ENCODE peak calls at places on chromosomes 6 and 20, in four cellular contexts. D is ovary, P is psoas muscle, Z is body of pancreas. J is an unnamed sample. For H3K27me3, the result is how much of the 10 kb centered on the place peaks cover.

GRCh38 chr6:143468026-143468425 is 17.4 kb downstream of the PEX3 start:
- DNase-seq in D (no peak), P (no peak), Z (no peak), J (no peak)

GRCh38 chr6:142695016-142695415 is 250.0 kb downstream of the HIVEP2 start:
- DNase-seq in D (peak), P (no peak), Z (no peak), J (no peak)

GRCh38 chr6:154429711-154430110 is 73.1 kb upstream of the IPCEF1 start:
- DNase-seq in D (no peak), P (no peak), Z (no peak), J (no peak)

GRCh38 chr20:9225879-9226278 is 157.0 kb downstream of the PLCB4 start:
- DNase-seq in D (no peak), P (peak), Z (no peak), J (peak)

GRCh38 chr20:32050851-32051556 is 1.0 kb upstream of the HCK start:
- DNase-seq in D (no peak), P (peak), Z (no peak), J (no peak)

GRCh38 chr6:149963212-149963461 is 606 bp upstream of the ULBP1 start:
- DNase-seq in D (no peak), P (no peak), Z (no peak), J (no peak)

GRCh38 chr20:4601630-4602296 is 119.9 kb upstream of the PRND start:
- DNase-seq in D (no peak), P (no peak), Z (peak), J (peak)

GRCh38 chr20:62182469-62183425 is at the start of gene MTG2:
- DNase-seq in D (peak), P (peak), Z (peak), J (peak)

GRCh38 chr6:31579546-31580445 is 2.4 kb downstream of the LTB start:
- DNase-seq in D (no peak), P (no peak), Z (no peak), J (no peak)

GRCh38 chr6:157631388-157631787 is 191.7 kb upstream of the SNX9 start:
- DNase-seq in D (no peak), P (no peak), Z (no peak), J (no peak)

GRCh38 chr20:23371496-23371895 is 9.5 kb downstream of the GZF1 start:
- DNase-seq in D (no peak), P (no peak), Z (no peak), J (no peak)

GRCh38 chr6:142474446-142475289 is 172.9 kb downstream of the ADGRG6 start:
- DNase-seq in D (no peak), P (no peak), Z (peak), J (peak)

GRCh38 chr6:98593676-98594075 is 240.7 kb upstream of the POU3F2 start:
- DNase-seq in D (no peak), P (no peak), Z (no peak), J (no peak)

GRCh38 chr6:24205020-24205492 is 79.0 kb downstream of the NRSN1 start:
- DNase-seq in D (no peak), P (no peak), Z (no peak), J (peak)

GRCh38 chr6:118017301-118017854 is 110.3 kb downstream of the SLC35F1 start:
- DNase-seq in D (no peak), P (no peak), Z (no peak), J (no peak)

GRCh38 chr6:72619883-72620696 is 1.8 kb upstream of the KCNQ5 start:
- DNase-seq in D (no peak), P (peak), Z (no peak), J (peak)

GRCh38 chr20:25439328-25439727 is 31.9 kb downstream of the GINS1 start:
- DNase-seq in D (no peak), P (no peak), Z (no peak), J (no peak)

GRCh38 chr6:168871535-168872106 is 382.0 kb downstream of the THBS2 start:
- DNase-seq in D (no peak), P (no peak), Z (peak), J (peak)

GRCh38 chr6:56860466-56860865 is 94.4 kb upstream of the BEND6 start:
- DNase-seq in D (no peak), P (no peak), Z (no peak), J (no peak)

GRCh38 chr6:34911822-34912221 is 22.8 kb downstream of the ANKS1A start:
- DNase-seq in D (no peak), P (no peak), Z (no peak), J (no peak)

GRCh38 chr6:162165479-162165878 is 562.1 kb downstream of the PRKN start:
- DNase-seq in D (no peak), P (no peak), Z (no peak), J (no peak)

GRCh38 chr6:15260099-15260821 is 14.4 kb downstream of the JARID2 start:
- DNase-seq in D (no peak), P (no peak), Z (no peak), J (no peak)

GRCh38 chr6:3247255-3248146 is 11.2 kb upstream of the PSMG4 start:
- DNase-seq in D (peak), P (peak), Z (peak), J (peak)

GRCh38 chr6:131063764-131064272 is 773 bp upstream of the EPB41L2 start:
- DNase-seq in D (peak), P (no peak), Z (no peak), J (peak)
- H3K27ac ChIP-seq in D (peak), P (peak), Z (peak), J (peak)

DNA sequence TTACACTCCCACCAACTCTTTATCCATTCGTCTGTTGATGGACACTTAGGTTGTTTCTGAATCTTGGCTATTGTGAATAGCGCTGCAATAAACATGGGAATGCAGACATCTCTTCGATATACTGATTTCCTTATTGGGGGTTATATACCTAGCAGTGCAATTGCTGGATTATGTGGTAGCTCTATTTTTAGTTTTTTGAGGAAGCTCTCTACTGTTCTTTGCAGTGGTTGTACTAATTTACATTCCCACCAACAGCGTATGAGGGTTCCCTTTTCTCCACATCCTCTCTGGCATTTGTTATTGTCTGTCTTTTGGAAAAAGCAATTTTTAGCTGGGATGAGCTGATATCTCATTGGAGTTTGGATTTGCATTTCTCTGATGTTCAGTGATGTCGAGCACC is 4.6 kb upstream of the PFDN4 start:
- DNase-seq in D (no peak), P (no peak), Z (no peak), J (no peak)
- H3K27me3 ChIP-seq in D (under half), P (under half), Z (under half), J (under half)

DNA sequence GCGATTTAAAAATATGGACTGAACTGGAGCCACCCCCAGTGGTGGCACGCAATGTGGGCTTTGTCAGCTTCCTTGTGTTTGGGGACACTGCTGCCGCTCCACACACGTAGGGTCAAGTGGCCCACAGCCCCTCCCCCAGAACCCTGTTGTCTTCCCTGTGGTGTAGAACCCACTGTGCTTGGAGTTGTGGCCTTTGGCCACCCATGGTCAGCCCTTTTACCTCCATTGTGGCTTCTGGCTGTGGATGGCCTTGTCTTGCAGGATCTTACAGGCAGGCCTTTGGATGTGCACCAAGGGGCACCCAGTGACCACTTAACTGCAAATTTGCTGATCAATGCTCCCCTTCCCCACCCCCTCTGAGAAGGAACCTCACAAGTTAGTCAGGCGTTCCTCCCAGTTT is 2.0 kb upstream of the LEMD2 start:
- DNase-seq in D (no peak), P (no peak), Z (no peak), J (no peak)
- TF ChIP-seq CTCF in D (no peak), P (no peak), Z (no peak), J (no peak)

GRCh38 chr20:6698723-6699122 is 68.8 kb upstream of the BMP2 start:
- DNase-seq in D (no peak), P (no peak), Z (no peak), J (no peak)

GRCh38 chr20:6697228-6697972 is 70.1 kb upstream of the BMP2 start:
- DNase-seq in D (no peak), P (no peak), Z (no peak), J (no peak)

GRCh38 chr20:6699931-6700562 is 67.4 kb upstream of the BMP2 start:
- DNase-seq in D (no peak), P (no peak), Z (no peak), J (no peak)

GRCh38 chr20:6696001-6696400 is 71.5 kb upstream of the BMP2 start:
- DNase-seq in D (no peak), P (no peak), Z (no peak), J (no peak)

DNA sequence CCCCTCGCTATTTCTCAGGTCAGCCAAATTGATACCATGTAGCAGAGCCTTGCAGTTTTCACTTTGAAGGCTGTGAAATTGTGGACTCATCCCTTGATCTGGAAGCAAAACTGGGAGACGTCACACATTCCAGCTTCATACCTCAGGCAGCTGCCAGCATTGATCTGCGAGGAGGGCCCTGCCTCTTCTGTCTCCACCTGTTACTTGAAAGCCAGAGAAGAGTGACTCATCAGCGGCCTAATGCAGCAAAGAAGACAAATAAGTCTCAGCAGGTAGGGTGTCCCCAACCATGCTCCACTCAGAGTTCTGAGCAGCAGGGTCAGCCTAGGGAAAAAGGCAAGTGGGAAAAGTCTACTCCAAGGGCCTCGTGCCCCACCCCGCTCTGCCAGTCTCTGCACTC is 69.4 kb upstream of the BMP2 start:
- DNase-seq in D (no peak), P (no peak), Z (peak), J (no peak)
- H3K27ac ChIP-seq in D (no peak), P (no peak), Z (peak), J (peak)

GRCh38 chr6:50635429-50635828 is 77.9 kb upstream of the TFAP2D start:
- DNase-seq in D (no peak), P (no peak), Z (no peak), J (no peak)
- H3K27me3 ChIP-seq in D (under half), P (under half), Z (under half), J (under half)

GRCh38 chr6:43883698-43884659 is 114.0 kb downstream of the VEGFA start:
- DNase-seq in D (no peak), P (no peak), Z (peak), J (no peak)

GRCh38 chr6:43884660-43885022 is 114.6 kb downstream of the VEGFA start:
- DNase-seq in D (no peak), P (no peak), Z (no peak), J (no peak)

GRCh38 chr6:43886067-43886461 is 116.1 kb downstream of the VEGFA start:
- DNase-seq in D (no peak), P (no peak), Z (no peak), J (no peak)

GRCh38 chr6:43886717-43887339 is 116.8 kb downstream of the VEGFA start:
- DNase-seq in D (no peak), P (no peak), Z (no peak), J (no peak)

DNA sequence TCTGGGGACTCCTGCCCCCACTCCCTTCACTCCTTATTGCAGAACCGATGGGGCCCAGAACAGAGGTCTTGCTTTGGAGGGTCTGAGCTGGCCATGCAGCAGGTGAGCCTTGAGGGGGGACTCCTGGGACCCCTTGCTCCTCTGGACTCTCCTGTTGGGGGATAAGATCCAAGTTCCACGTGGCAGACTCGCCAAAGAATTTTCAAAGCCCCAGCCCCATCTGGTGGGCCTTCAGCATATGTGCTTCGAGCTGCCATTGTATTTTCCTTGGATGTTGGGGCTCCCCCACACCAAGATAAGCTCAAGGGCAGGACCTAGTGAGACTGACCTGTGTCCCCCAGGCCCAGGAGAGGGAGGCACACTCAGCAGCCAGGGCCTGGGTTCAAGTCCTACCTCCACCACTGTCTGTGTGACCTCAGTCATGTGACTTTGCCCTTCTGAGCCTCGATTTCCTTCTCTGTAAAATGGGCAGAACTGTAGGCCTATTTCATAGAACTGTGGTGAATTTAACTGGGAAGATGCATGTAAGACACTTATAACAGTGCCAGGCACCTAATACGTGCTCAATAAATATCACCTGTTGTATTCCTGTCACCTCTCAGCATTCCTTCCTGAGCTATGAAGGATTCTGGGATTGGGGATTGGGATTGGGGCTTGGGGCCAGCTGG is 115.5 kb downstream of the VEGFA start:
- DNase-seq in D (no peak), P (no peak), Z (no peak), J (no peak)
- TF ChIP-seq CTCF in D (no peak), P (no peak), Z (no peak), J (no peak)

GRCh38 chr20:57663681-57664451 is 43.6 kb upstream of the ZBP1 start:
- DNase-seq in D (peak), P (no peak), Z (peak), J (no peak)
- H3K27ac ChIP-seq in D (no peak), P (no peak), Z (no peak), J (no peak)

DNA sequence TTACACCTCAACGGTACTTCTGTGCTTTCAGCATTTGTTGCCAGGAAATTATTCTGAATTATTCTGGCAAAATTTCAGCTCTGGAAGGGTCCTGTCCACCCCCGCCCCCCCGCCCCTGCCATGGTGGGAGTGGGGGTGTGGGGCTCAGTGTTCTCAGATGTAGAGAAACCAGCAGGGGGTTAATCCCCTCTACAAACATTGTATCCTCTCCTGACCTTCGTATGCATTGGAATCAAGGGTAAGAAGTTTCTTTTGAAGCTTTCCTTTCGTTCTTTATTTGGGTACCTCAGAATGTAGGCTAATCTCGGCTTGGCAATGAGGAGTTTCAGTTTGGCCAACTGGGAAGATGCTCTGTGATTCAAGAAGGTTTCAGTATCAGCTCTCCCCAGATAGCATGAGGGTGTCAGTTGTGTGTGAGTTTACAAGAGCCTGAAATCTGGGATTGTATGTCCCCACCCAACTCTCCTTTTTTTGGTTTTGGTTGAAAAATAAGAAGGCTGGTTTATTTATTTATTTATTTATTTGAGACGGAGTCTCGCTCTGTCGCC is 25.5 kb upstream of the OLIG3 start:
- DNase-seq in D (no peak), P (no peak), Z (no peak), J (no peak)
- H3K27me3 ChIP-seq in D (under half), P (under half), Z (under half), J (under half)

GRCh38 chr20:17868146-17868545 is 100.4 kb downstream of the SNX5 start:
- DNase-seq in D (no peak), P (no peak), Z (no peak), J (no peak)
- TF ChIP-seq CTCF in D (no peak), P (no peak), Z (no peak), J (no peak)

GRCh38 chr20:38111366-38112232 is 53.5 kb downstream of the TGM2 start:
- DNase-seq in D (no peak), P (no peak), Z (no peak), J (no peak)

GRCh38 chr20:38109025-38109541 is 56.0 kb downstream of the TGM2 start:
- DNase-seq in D (no peak), P (peak), Z (peak), J (no peak)

GRCh38 chr20:38112249-38112942 is 52.7 kb downstream of the TGM2 start:
- DNase-seq in D (no peak), P (peak), Z (no peak), J (no peak)

GRCh38 chr20:38109657-38110524 is 55.2 kb downstream of the TGM2 start:
- DNase-seq in D (no peak), P (peak), Z (peak), J (peak)

DNA sequence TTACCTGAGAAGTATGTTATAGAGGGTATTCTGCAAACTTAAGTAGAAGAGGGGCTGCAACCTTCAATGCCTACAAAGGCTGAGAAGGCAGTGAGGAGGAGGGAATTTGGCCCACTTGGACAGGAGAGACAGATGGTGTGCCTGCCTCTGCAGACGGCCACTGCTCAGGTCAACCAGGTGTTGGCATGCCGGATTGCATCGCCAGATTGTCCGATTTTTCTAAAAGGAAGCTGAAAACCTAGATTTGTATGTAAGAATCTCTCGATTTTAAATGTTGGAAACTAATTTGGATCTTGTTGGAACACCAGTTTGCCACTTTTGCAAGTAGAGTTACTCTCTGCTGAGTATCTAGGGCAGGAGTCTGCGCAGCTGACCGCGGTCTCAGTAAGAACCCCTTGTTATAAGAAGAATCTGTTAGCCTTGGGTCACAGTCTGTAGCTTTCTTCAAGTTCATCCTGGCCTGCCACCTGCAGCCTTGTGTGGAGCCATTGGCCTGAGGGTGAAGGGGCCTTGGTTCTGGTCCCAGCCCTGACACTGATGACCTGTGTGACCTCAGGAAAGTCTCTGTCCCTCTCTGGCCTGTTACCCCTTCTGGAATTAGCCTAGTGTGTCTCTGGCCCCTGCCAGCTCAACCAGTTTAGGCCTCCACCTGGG is 54.4 kb downstream of the TGM2 start:
- DNase-seq in D (no peak), P (no peak), Z (no peak), J (no peak)
- H3K27ac ChIP-seq in D (no peak), P (peak), Z (peak), J (no peak)